ENCODE peak calls at places on chromosomes 13 and 19, in six cellular contexts. C is WERI-Rb-1, K is choroid plexus epithelial cell, F is body of pancreas, D is AG04450, M is kidney epithelial cell. X is an unnamed sample.

GRCh38 chr19:8638078-8638619 is 7.7 kb downstream of the NFILZ start:
- DNase-seq in C (no peak), K (peak), F (peak), D (no peak), M (no peak), X (no peak)

GRCh38 chr13:105196052-105196451 is 1339.4 kb downstream of the EFNB2 start:
- DNase-seq in C (no peak), K (peak), F (no peak), D (no peak), M (no peak), X (no peak)

GRCh38 chr13:24161010-24161775 is 673 bp downstream of the SPATA13 start:
- DNase-seq in C (no peak), K (no peak), F (peak), D (no peak), M (no peak), X (no peak)

GRCh38 chr13:73803997-73804396 is 330.2 kb downstream of the KLF12 start:
- DNase-seq in C (no peak), K (peak), F (no peak), D (no peak), M (no peak), X (no peak)

GRCh38 chr13:60143775-60144174 is 20.0 kb downstream of the DIAPH3 start:
- DNase-seq in C (no peak), K (no peak), F (no peak), D (no peak), M (no peak), X (no peak)

GRCh38 chr13:71517004-71517403 is 350.0 kb downstream of the DACH1 start:
- DNase-seq in C (no peak), K (no peak), F (no peak), D (no peak), M (no peak), X (no peak)

GRCh38 chr13:24671367-24672117 is 8.7 kb upstream of the ATP12A start:
- DNase-seq in C (peak), K (peak), F (peak), D (peak), M (peak), X (no peak)

GRCh38 chr13:98537306-98537705 is 39.6 kb downstream of the STK24 start:
- DNase-seq in C (no peak), K (no peak), F (no peak), D (no peak), M (no peak), X (no peak)

GRCh38 chr13:52929826-52930225 is 81.4 kb upstream of the PCDH8 start:
- DNase-seq in C (no peak), K (no peak), F (no peak), D (no peak), M (no peak), X (no peak)

GRCh38 chr13:73035660-73036059 is 23.1 kb upstream of the KLF5 start:
- DNase-seq in C (no peak), K (no peak), F (no peak), D (no peak), M (no peak), X (no peak)

GRCh38 chr13:78742659-78743058 is 83.7 kb upstream of the OBI1 start:
- DNase-seq in C (no peak), K (no peak), F (no peak), D (no peak), M (no peak), X (no peak)

DNA sequence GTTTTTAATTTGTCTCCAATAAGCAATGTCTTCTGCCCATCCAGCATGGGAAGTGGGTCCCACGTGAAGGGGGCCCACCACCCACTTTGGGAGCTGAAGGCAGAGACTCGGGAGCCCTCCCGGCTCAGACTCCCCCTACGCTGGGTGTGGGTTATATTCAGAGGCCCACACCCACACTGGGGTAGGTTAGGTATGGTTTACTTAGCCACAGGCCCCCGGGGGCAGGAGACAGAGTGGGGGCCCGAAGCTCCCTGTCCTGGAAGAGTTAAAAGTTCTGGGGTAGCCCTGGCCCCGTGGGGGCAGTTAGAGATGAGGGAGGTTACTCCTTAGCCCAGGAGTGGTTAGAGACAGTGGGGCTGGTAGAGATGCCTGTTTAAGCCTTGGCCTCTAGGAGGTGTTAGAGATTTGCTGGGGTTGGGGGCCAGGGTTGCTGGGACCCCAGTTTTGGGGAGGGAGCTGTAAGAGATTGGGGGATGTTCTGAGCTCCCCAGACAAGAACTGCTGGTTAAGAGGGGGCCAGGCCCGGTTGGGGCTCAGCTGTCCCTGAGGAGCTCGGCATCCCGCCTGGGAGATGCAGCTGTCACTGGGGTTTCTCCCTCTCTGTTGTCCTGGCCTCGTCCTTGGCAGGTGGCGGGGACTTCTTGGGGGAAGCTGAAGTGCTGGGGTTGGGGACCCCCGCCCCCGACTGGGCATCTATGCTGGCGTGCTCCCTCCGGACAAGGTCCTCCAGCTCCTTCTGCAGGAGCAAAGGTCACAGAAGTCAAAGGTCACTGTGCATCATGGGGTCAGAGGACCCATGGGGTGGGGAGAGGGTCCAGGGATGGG is 712 bp upstream of the RINL start:
- DNase-seq in C (no peak), K (no peak), F (no peak), D (no peak), M (no peak), X (no peak)
- TF ChIP-seq CTCF in C (peak), K (peak), F (no peak), D (no peak), M (no peak), X (no peak)

GRCh38 chr13:27007166-27007565 is 164.4 kb downstream of the USP12 start:
- DNase-seq in C (peak), K (no peak), F (no peak), D (no peak), M (no peak), X (no peak)
- H3K4me3 ChIP-seq in C (peak), K (no peak), F (peak), D (peak), M (peak), X (peak)

DNA sequence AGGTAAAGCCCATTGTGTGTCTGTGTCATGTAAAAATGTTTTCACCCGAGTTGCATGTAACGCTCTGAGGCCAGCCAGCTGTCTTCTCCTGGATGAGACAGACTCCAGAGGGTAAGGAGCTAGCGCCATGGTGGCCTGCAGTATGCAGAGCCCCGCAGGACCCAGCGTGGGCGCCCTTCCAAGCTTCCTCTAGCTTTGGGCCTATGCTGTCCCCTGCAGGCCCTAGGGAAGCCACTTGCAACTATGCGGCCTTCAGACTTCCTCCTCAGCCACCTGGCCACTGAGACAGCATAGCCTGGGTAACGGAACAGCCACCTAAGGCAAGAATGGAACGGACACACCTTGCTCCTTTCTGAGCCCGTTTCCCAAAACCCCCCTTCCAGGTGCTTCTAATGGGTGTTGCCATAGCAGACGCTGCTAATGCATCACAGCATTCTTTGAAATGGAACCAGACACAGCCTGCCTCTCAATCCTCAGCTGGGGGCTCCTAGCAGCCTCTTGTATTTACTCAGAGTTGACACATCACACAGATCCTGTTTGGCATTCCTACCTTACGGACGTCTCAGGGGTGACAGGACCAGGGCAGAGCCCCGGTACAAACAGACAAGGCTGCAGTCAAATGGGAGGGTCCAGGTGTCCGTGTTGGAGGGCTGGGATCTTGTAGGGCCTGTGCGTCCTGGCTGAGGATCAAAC is 6.2 kb downstream of the FAM32A start:
- DNase-seq in C (no peak), K (no peak), F (no peak), D (no peak), M (no peak), X (no peak)
- TF ChIP-seq CTCF in C (no peak), K (no peak), F (no peak), D (no peak), M (no peak), X (no peak)

GRCh38 chr19:49149652-49150105 is 5.5 kb downstream of the HRC start:
- DNase-seq in C (peak), K (peak), F (peak), D (peak), M (no peak), X (peak)

GRCh38 chr19:49142866-49143335 is 12.3 kb downstream of the HRC start:
- DNase-seq in C (peak), K (peak), F (peak), D (peak), M (peak), X (peak)

GRCh38 chr19:49148784-49149651 is 6.2 kb downstream of the HRC start:
- DNase-seq in C (peak), K (peak), F (peak), D (peak), M (peak), X (peak)

GRCh38 chr19:49147923-49148682 is 7.1 kb downstream of the HRC start:
- DNase-seq in C (no peak), K (no peak), F (no peak), D (no peak), M (no peak), X (no peak)

GRCh38 chr19:49145485-49146407 is 9.4 kb downstream of the HRC start:
- DNase-seq in C (peak), K (peak), F (peak), D (no peak), M (no peak), X (no peak)
- H3K4me3 ChIP-seq in C (no peak), K (peak), F (no peak), D (peak), M (no peak), X (peak)

GRCh38 chr13:99909097-99909835 is 62.3 kb downstream of the ZIC5 start:
- DNase-seq in C (no peak), K (no peak), F (no peak), D (no peak), M (no peak), X (no peak)

GRCh38 chr13:99908129-99908805 is 63.3 kb downstream of the ZIC5 start:
- DNase-seq in C (no peak), K (peak), F (peak), D (no peak), M (no peak), X (no peak)

GRCh38 chr13:99909836-99910619 is 61.5 kb downstream of the ZIC5 start:
- DNase-seq in C (peak), K (peak), F (peak), D (no peak), M (no peak), X (no peak)

GRCh38 chr13:99911965-99912566 is 59.5 kb downstream of the ZIC5 start:
- DNase-seq in C (no peak), K (no peak), F (no peak), D (no peak), M (no peak), X (no peak)

DNA sequence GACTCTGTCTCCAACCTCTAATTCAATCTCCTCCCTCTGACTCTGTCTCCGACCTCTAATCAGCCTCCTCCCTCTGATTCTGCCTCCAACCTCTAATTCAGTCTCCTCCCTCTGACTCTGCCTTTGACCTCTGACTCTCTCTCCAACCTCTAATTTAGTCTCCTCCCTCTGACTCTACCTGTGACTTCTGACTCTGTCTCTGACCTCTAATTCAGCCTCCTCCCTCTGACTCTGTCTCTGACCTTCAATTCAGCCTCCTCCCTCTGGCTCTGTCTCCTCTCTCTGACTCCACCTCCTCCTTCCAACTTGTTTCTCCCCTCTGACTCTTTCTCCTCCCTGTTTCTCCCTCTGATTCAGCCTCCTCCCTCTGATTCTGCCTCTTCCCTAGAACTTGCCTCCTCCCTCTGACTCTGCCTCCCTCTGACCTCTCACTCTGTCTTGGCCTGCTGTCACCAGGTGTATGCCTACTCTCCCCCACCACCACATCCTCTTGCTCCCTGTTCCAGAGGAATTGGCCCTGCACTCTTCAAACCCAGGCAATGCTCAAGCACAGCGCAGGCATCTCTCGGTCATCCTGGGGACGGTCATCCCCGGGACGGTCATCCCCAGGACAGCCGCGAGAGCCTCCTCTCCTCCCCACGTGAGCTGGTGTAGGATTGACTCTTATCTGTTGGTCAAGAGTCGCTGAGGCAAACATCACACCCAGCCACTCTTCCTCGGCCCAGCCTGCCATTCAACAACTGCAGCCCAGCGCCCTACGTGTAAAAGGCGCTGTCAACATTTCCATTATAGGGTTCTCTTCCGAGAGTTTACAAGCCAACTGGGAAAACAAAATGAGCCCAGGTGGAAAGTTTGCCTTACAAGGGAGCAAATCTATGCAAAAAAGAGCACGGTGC is 60.2 kb downstream of the ZIC5 start:
- DNase-seq in C (no peak), K (no peak), F (no peak), D (no peak), M (no peak), X (no peak)
- TF ChIP-seq CTCF in C (no peak), K (no peak), F (no peak), D (no peak), M (no peak), X (no peak)